ENCODE peak calls at places on chromosomes 5 and 9, in seven cellular contexts. J is IMR-90; Z is mucosa of gallbladder; Q is H9; I is T-helper 17 cell; T is stimulated activated CD4-positive, alpha-beta T cell treated with anti-CD3 and anti-CD28 coated beads, Interleukin-15, amount 100 ng/mL, for 48 hours; A is glutamatergic neuron. L is an unnamed sample.

GRCh38 chr9:24881361-24881760 is 335.7 kb upstream of the IZUMO3 start:
- DNase-seq in J (no peak), Z (no peak), Q (no peak), I (no peak), T (no peak), A (no peak), L (no peak)

GRCh38 chr9:859251-859650 is 17.8 kb downstream of the DMRT1 start:
- DNase-seq in J (no peak), Z (no peak), Q (no peak), I (no peak), T (no peak), A (no peak), L (no peak)

GRCh38 chr5:73899055-73899454 is 273.1 kb downstream of the ARHGEF28 start:
- DNase-seq in J (no peak), Z (no peak), Q (no peak), I (no peak), T (no peak), A (peak; percentile 43), L (no peak)

GRCh38 chr5:158958048-158958994 is 141.4 kb downstream of the EBF1 start:
- DNase-seq in J (no peak), Z (no peak), Q (peak; percentile 55), I (no peak), T (no peak), A (no peak), L (no peak)

GRCh38 chr5:91541696-91542095 is 158.6 kb upstream of the ARRDC3 start:
- DNase-seq in J (peak; percentile 16), Z (no peak), Q (no peak), I (no peak), T (no peak), A (no peak), L (peak; percentile 44)

GRCh38 chr5:8825161-8825757 is 720.6 kb downstream of the SEMA5A start:
- DNase-seq in J (peak; percentile 40), Z (no peak), Q (no peak), I (no peak), T (no peak), A (no peak), L (no peak)

GRCh38 chr5:21711854-21712752 is 1141.0 kb downstream of the CDH12 start:
- DNase-seq in J (peak; percentile 9), Z (no peak), Q (no peak), I (no peak), T (no peak), A (no peak), L (peak; percentile 0)

GRCh38 chr9:30310711-30311110 is 2073.7 kb upstream of the ACO1 start:
- DNase-seq in J (no peak), Z (no peak), Q (no peak), I (no peak), T (no peak), A (no peak), L (no peak)

GRCh38 chr9:36018755-36019720 is 17.7 kb upstream of the RECK start:
- DNase-seq in J (peak; percentile 81), Z (no peak), Q (no peak), I (no peak), T (no peak), A (no peak), L (no peak)

GRCh38 chr5:72206994-72207393 is 99.7 kb downstream of the MAP1B start:
- DNase-seq in J (no peak), Z (no peak), Q (no peak), I (no peak), T (no peak), A (no peak), L (no peak)

GRCh38 chr9:8489845-8490244 is 690.3 kb upstream of the DMAC1 start:
- DNase-seq in J (no peak), Z (no peak), Q (no peak), I (no peak), T (no peak), A (no peak), L (no peak)

GRCh38 chr9:3929345-3930150 is 370.3 kb downstream of the GLIS3 start:
- DNase-seq in J (no peak), Z (no peak), Q (no peak), I (no peak), T (no peak), A (no peak), L (no peak)

GRCh38 chr9:120071760-120072159 is 508.2 kb downstream of the CDK5RAP2 start:
- DNase-seq in J (no peak), Z (no peak), Q (no peak), I (no peak), T (no peak), A (no peak), L (no peak)

GRCh38 chr5:171681667-171682066 is 104.0 kb upstream of the SMIM23 start:
- DNase-seq in J (peak; percentile 26), Z (no peak), Q (no peak), I (no peak), T (no peak), A (no peak), L (peak; percentile 55)